ENCODE peak calls at places on chromosomes 6 and 20, in seven cellular contexts. N, C, Q, U, V, L and X are unnamed samples.

GRCh38 chr6:154447929-154448328 is 62.6 kb downstream of the CNKSR3 start:
- DNase-seq in L (no peak), C (no peak), N (peak; percentile 18), V (peak; percentile 47), Q (peak; percentile 62), U (no peak), X (peak; percentile 36)

GRCh38 chr6:69026243-69026642 is 391.2 kb downstream of the ADGRB3 start:
- DNase-seq in Q (peak; percentile 49), C (no peak), L (no peak), U (no peak), N (peak; percentile 14), V (peak; percentile 85), X (peak; percentile 77)

GRCh38 chr20:43720007-43720406 is 6.8 kb downstream of the GTSF1L start:
- DNase-seq in Q (no peak), U (no peak), C (no peak), V (no peak), L (no peak), N (no peak), X (no peak)

GRCh38 chr6:9697263-9697931 is 717.5 kb downstream of the TFAP2A start:
- DNase-seq in Q (no peak), N (no peak), C (no peak), L (no peak), V (no peak), U (no peak), X (no peak)

GRCh38 chr20:20820780-20821495 is 108.5 kb upstream of the RALGAPA2 start:
- DNase-seq in N (no peak), L (no peak), Q (no peak), V (no peak), C (no peak), U (no peak), X (no peak)

GRCh38 chr20:325889-326644 is 715 bp downstream of the SOX12 start:
- DNase-seq in L (peak; percentile 66), U (peak; percentile 75), N (peak; percentile 59), C (peak; percentile 69), Q (peak; percentile 80), V (peak; percentile 58), X (peak; percentile 42)

GRCh38 chr6:16712250-16712930 is 48.9 kb downstream of the ATXN1 start:
- DNase-seq in N (peak; percentile 25), L (peak; percentile 31), C (no peak), U (no peak), Q (no peak), V (no peak), X (no peak)

GRCh38 chr6:158661156-158661555 is 11.3 kb downstream of the SYTL3 start:
- DNase-seq in N (no peak), U (no peak), Q (no peak), L (no peak), V (no peak), C (no peak), X (no peak)

GRCh38 chr6:19478992-19479391 is 358.2 kb upstream of the ID4 start:
- DNase-seq in Q (peak; percentile 30), V (peak; percentile 26), U (no peak), L (no peak), N (peak; percentile 23), C (no peak), X (peak; percentile 73)

GRCh38 chr6:32096394-32097258 is 12.5 kb downstream of the TNXB start:
- DNase-seq in U (no peak), V (no peak), L (no peak), N (no peak), Q (no peak), C (peak; percentile 66), X (no peak)

GRCh38 chr20:47406849-47407682 is 50.6 kb upstream of the ZMYND8 start:
- DNase-seq in U (no peak), C (no peak), Q (peak; percentile 23), N (peak; percentile 41), V (peak; percentile 84), L (no peak), X (peak; percentile 20)

GRCh38 chr20:11267131-11267761 is 593.4 kb upstream of the JAG1 start:
- DNase-seq in V (peak; percentile 95), C (peak; percentile 58), N (peak; percentile 95), U (no peak), L (peak; percentile 68), Q (peak; percentile 98), X (peak; percentile 97)

GRCh38 chr6:52904562-52905279 is 4.8 kb downstream of the GSTA3 start:
- DNase-seq in V (peak; percentile 17), L (no peak), Q (peak; percentile 28), C (peak; percentile 66), N (peak; percentile 22), U (no peak), X (no peak)

GRCh38 chr6:161836643-161837448 is 563.0 kb upstream of the AGPAT4 start:
- DNase-seq in L (no peak), V (peak; percentile 1), C (no peak), Q (peak; percentile 60), U (no peak), N (peak; percentile 23), X (peak; percentile 20)

GRCh38 chr6:144758602-144759001 is 473.5 kb downstream of the UTRN start:
- DNase-seq in V (peak; percentile 51), C (no peak), N (peak; percentile 47), U (no peak), L (no peak), Q (peak; percentile 64), X (peak; percentile 32)

DNA sequence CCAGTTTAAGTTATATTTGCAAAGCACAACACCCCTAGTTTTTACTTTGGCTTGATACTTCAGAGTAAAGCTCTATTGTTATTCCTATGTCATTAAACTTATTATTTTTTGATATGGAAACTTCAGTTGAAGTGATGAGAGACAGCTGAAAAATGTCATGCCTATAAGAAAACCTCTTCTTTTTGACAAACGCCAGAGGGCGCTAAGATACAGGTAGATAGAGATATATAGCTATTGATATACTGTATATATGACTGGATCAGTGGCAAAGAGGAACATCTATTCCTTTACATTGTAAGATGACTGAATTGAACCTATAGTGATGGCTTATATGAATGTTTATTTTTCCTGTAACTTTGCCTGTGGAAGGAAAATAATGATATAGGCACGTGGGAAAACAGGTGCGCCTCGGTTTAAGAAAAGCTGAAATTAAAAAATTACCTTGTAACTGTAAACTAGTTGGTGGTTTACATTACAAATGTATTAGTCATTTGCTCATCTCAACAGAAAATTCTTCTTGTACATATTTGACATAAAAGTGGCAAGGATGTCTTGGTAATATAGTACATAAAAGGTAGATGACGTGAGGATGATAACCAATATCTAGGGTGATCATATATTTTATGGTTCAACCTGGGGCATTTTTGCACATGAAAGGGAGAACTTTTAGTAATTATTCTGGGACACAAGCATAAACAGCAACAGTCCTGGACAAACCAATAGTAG is 74.1 kb downstream of the LAMA4 start:
- DNase-seq in V (peak; percentile 92), N (peak; percentile 91), L (peak; percentile 58), C (no peak), U (peak; percentile 50), Q (peak; percentile 95), X (peak; percentile 73)
- TF ChIP-seq CTCF in V (peak; percentile 60), N (peak; percentile 61), L (peak; percentile 61), C (peak; percentile 87), U (peak; percentile 77), Q (peak; percentile 59), X (peak; percentile 55)

GRCh38 chr6:170260686-170261085 is 30.2 kb downstream of the DLL1 start:
- DNase-seq in N (no peak), C (no peak), V (no peak), Q (no peak), L (no peak), U (no peak), X (no peak)
- TF ChIP-seq CTCF in N (no peak), C (peak; percentile 48), V (no peak), Q (peak; percentile 13), L (no peak), U (no peak), X (no peak)

GRCh38 chr6:39820553-39820952 is 28.4 kb downstream of the DAAM2 start:
- DNase-seq in L (no peak), V (no peak), Q (no peak), N (no peak), C (no peak), U (no peak), X (no peak)

GRCh38 chr6:39821739-39822532 is 29.8 kb downstream of the DAAM2 start:
- DNase-seq in Q (no peak), C (no peak), N (no peak), L (no peak), V (no peak), U (no peak), X (no peak)

GRCh38 chr6:39821014-39821738 is 29.0 kb downstream of the DAAM2 start:
- DNase-seq in U (no peak), N (peak; percentile 16), V (no peak), Q (no peak), C (no peak), L (no peak), X (no peak)

GRCh38 chr6:39823187-39823815 is 31.1 kb downstream of the DAAM2 start:
- DNase-seq in U (no peak), N (peak; percentile 61), Q (no peak), V (peak; percentile 50), L (no peak), C (no peak), X (no peak)

GRCh38 chr6:39824030-39824926 is 32.1 kb downstream of the DAAM2 start:
- DNase-seq in N (no peak), Q (no peak), C (peak; percentile 51), U (no peak), L (no peak), V (no peak), X (no peak)
- TF ChIP-seq CTCF in N (no peak), Q (no peak), C (no peak), U (no peak), L (no peak), V (no peak), X (no peak)

GRCh38 chr6:26260110-26260637 is 104.8 kb upstream of the BTN3A2 start:
- DNase-seq in L (no peak), V (no peak), C (no peak), U (no peak), Q (no peak), N (no peak), X (no peak)

GRCh38 chr6:26260791-26261484 is 104.1 kb upstream of the BTN3A2 start:
- DNase-seq in Q (no peak), C (no peak), U (no peak), L (no peak), V (peak; percentile 19), N (no peak), X (no peak)

GRCh38 chr6:26257272-26257671 is 107.7 kb upstream of the BTN3A2 start:
- DNase-seq in L (no peak), N (no peak), Q (no peak), V (no peak), C (no peak), U (no peak), X (no peak)

GRCh38 chr6:26254666-26255176 is 110.3 kb upstream of the BTN3A2 start:
- DNase-seq in V (no peak), Q (no peak), L (no peak), U (no peak), N (no peak), C (no peak), X (no peak)

DNA sequence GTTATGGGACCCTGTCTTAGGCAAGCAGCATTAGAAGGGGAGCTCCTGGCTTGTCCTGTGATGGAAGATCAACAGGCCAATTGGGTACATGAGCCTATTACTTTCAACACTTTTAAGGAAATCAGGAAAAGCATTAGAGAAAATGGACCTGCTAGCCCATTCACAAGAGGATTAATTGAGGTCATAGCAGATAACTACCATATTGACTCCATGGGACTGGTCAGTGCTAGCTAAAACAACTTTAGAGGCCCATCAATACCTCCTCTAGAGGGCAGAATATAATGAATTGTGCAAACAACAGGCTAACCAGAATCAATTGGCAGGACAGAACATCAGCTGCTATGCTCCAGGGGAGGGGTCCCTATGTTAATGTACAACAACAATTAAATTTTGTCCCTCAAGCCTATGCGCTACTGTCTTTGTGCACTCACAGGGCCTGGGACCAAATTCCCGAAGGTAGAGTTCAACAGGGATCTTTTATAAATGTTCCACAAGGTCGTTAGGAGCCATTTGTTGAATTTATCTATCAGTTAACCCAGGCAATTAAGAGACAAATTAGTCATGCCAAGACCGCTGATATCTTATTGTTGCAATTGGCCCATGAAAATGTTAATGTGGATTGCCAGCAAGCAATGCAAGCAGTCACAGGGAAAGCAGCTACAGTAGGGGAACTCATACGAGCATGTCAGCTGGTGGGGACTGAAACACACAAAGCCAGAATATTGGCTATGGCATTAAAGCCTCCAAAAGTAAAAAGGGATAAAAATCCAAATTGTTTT is 106.6 kb upstream of the BTN3A2 start:
- DNase-seq in V (no peak), C (no peak), U (no peak), Q (peak; percentile 29), N (peak; percentile 14), L (no peak), X (no peak)
- TF ChIP-seq CTCF in V (peak; percentile 15), C (peak; percentile 55), U (no peak), Q (peak; percentile 47), N (peak; percentile 33), L (peak; percentile 35), X (peak; percentile 13)